ENCODE peak calls at places on chromosomes 1 and 21, in seven cellular contexts. I is KBM-7, N is GM03348, F is GM13977, K is NCI-H1105 treated with DMSO at 0.1 percent for 48 hours, W is germinal center, S is T1000. O is an unnamed sample.

GRCh38 chr1:104706631-104707147 is 957.0 kb downstream of the AMY1C start:
- DNase-seq in S (no peak), I (peak; percentile 16), K (peak; percentile 11), W (no peak), N (peak; percentile 26), F (no peak), O (no peak)

GRCh38 chr1:156383023-156383422 is 14.0 kb downstream of the RHBG start:
- DNase-seq in N (peak; percentile 88), W (peak; percentile 79), S (no peak), K (peak; percentile 57), F (peak; percentile 89), I (peak; percentile 58), O (peak; percentile 76)

GRCh38 chr1:76381450-76382108 is 307.0 kb downstream of the ST6GALNAC3 start:
- DNase-seq in K (no peak), W (no peak), I (no peak), N (no peak), F (no peak), S (no peak), O (no peak)

GRCh38 chr1:12078938-12079861 is 16.1 kb downstream of the TNFRSF8 start:
- DNase-seq in F (peak; percentile 76), S (no peak), N (peak; percentile 83), I (peak; percentile 71), K (peak; percentile 5), W (peak; percentile 81), O (peak; percentile 69)

GRCh38 chr1:153888518-153888917 is 34.3 kb downstream of the GATAD2B start:
- DNase-seq in N (no peak), W (no peak), K (no peak), I (no peak), S (no peak), F (peak; percentile 49), O (no peak)

GRCh38 chr1:32335619-32335950 is 448 bp downstream of the MARCKSL1 start:
- DNase-seq in S (no peak), F (peak; percentile 45), N (no peak), K (no peak), W (no peak), I (no peak), O (no peak)

GRCh38 chr21:45579383-45580180 is 37.3 kb upstream of the SLC19A1 start:
- DNase-seq in W (no peak), I (no peak), S (no peak), K (no peak), N (no peak), F (no peak), O (peak; percentile 30)

GRCh38 chr1:70317087-70317486 is 37.4 kb downstream of the ANKRD13C start:
- DNase-seq in S (no peak), K (no peak), N (no peak), W (no peak), F (no peak), I (no peak), O (no peak)

GRCh38 chr1:38835230-38835827 is 24.2 kb downstream of the RRAGC start:
- DNase-seq in F (peak; percentile 72), I (peak; percentile 91), S (no peak), W (peak; percentile 68), K (peak; percentile 89), N (peak; percentile 79), O (peak; percentile 55)

GRCh38 chr1:53550201-53550741 is 91.1 kb downstream of the DMRTB1 start:
- DNase-seq in N (peak; percentile 48), I (no peak), S (peak; percentile 56), W (no peak), K (no peak), F (no peak), O (no peak)

GRCh38 chr1:21216835-21217811 is 40.4 kb upstream of the EIF4G3 start:
- DNase-seq in K (peak; percentile 36), I (peak; percentile 66), W (peak; percentile 67), S (no peak), N (peak; percentile 58), F (peak; percentile 77), O (peak; percentile 75)

GRCh38 chr1:175893192-175893591 is 149.8 kb upstream of the TNR start:
- DNase-seq in F (no peak), W (no peak), K (no peak), S (no peak), N (no peak), I (no peak), O (no peak)

GRCh38 chr1:185835191-185835590 is 101.0 kb downstream of the HMCN1 start:
- DNase-seq in F (no peak), N (no peak), S (no peak), I (no peak), W (no peak), K (no peak), O (no peak)

GRCh38 chr21:37877171-37877570 is 39.1 kb downstream of the KCNJ6 start:
- DNase-seq in I (no peak), K (no peak), W (no peak), F (no peak), N (no peak), S (no peak), O (no peak)

GRCh38 chr1:2934173-2934540 is 87.1 kb upstream of the ACTRT2 start:
- DNase-seq in W (no peak), S (no peak), K (no peak), F (no peak), I (no peak), N (no peak), O (no peak)

GRCh38 chr1:25037174-25038074 is 107.3 kb upstream of the RUNX3 start:
- DNase-seq in I (peak; percentile 88), K (no peak), W (peak; percentile 77), F (peak; percentile 76), N (peak; percentile 76), S (no peak), O (peak; percentile 81)

GRCh38 chr1:38009088-38009840 is 3.3 kb upstream of the UTP11 start:
- DNase-seq in S (no peak), W (no peak), K (no peak), I (peak; percentile 83), N (peak; percentile 31), F (no peak), O (no peak)

GRCh38 chr21:33067045-33067444 is 2.9 kb upstream of the OLIG1 start:
- DNase-seq in W (no peak), N (no peak), K (no peak), F (no peak), I (no peak), S (no peak), O (no peak)

GRCh38 chr1:228323401-228323800 is 83.2 kb downstream of the TRIM11 start:
- DNase-seq in I (no peak), W (no peak), K (no peak), N (no peak), S (no peak), F (no peak), O (no peak)

GRCh38 chr1:18597159-18598042 is 33.2 kb upstream of the PAX7 start:
- DNase-seq in I (peak; percentile 53), K (peak; percentile 51), W (peak; percentile 30), F (peak; percentile 64), S (no peak), N (peak; percentile 81), O (no peak)

GRCh38 chr1:67793562-67793961 is 39.7 kb downstream of the GNG12 start:
- DNase-seq in W (no peak), F (no peak), K (no peak), S (no peak), N (peak; percentile 24), I (no peak), O (no peak)

GRCh38 chr21:44299458-44300261 is at the start of gene PFKL:
- DNase-seq in K (peak; percentile 28), N (peak; percentile 97), S (peak; percentile 62), W (peak; percentile 87), I (peak; percentile 89), F (peak; percentile 97), O (peak; percentile 95)

GRCh38 chr1:117058810-117059209 is 1.3 kb upstream of the TTF2 start:
- DNase-seq in F (no peak), W (no peak), I (peak; percentile 17), K (peak; percentile 26), S (no peak), N (no peak), O (no peak)

GRCh38 chr1:22736496-22737088 is 26.0 kb downstream of the EPHB2 start:
- DNase-seq in N (no peak), W (no peak), I (no peak), K (no peak), S (no peak), F (no peak), O (no peak)

GRCh38 chr1:76336951-76337371 is 262.4 kb downstream of the ST6GALNAC3 start:
- DNase-seq in F (no peak), W (no peak), I (no peak), N (peak; percentile 75), S (peak; percentile 53), K (peak; percentile 86), O (no peak)

GRCh38 chr1:116820362-116820761 is 66.1 kb downstream of the CD2 start:
- DNase-seq in S (no peak), F (no peak), K (peak; percentile 88), W (no peak), N (peak; percentile 53), I (no peak), O (no peak)

GRCh38 chr1:180860535-180860934 is 52.2 kb upstream of the KIAA1614 start:
- DNase-seq in W (no peak), K (no peak), F (no peak), S (no peak), I (no peak), N (no peak), O (no peak)

GRCh38 chr1:6179564-6180175 is 451 bp downstream of the CHD5 start:
- DNase-seq in S (no peak), I (no peak), K (peak; percentile 45), N (no peak), F (no peak), W (no peak), O (no peak)

GRCh38 chr1:149916927-149917310 is 725 bp downstream of the SV2A start:
- DNase-seq in W (no peak), N (no peak), I (no peak), F (no peak), K (no peak), S (no peak), O (no peak)

GRCh38 chr1:145884675-145885074 is 991 bp downstream of the ANKRD35 start:
- DNase-seq in K (no peak), F (no peak), W (no peak), S (no peak), N (peak; percentile 64), I (no peak), O (no peak)

GRCh38 chr1:111983500-111983899 is 6.0 kb downstream of the KCND3 start:
- DNase-seq in W (no peak), S (no peak), I (no peak), K (no peak), F (no peak), N (no peak), O (no peak)

GRCh38 chr1:84083321-84083720 is 60.8 kb upstream of the PRKACB start:
- DNase-seq in S (no peak), W (no peak), K (no peak), I (no peak), F (no peak), N (no peak), O (no peak)

O was measured in B cell.